ENCODE peak calls at places on chromosomes 2 and 18, in six cellular contexts. L is astrocyte of the spinal cord, G is cardiac muscle cell, V is colonic mucosa, E is right lobe of liver, B is sigmoid colon. P is an unnamed sample.

GRCh38 chr2:164826293-164827243 is 15.1 kb downstream of the COBLL1 start:
- DNase-seq in E (no peak), G (no peak), B (no peak), L (peak), V (peak), P (no peak)

GRCh38 chr2:208228481-208228880 is 26.4 kb downstream of the IDH1 start:
- DNase-seq in B (no peak), V (no peak), E (no peak), G (no peak), L (no peak), P (no peak)

GRCh38 chr2:211982162-211982561 is 556.4 kb downstream of the ERBB4 start:
- DNase-seq in G (no peak), E (no peak), L (peak), V (no peak), B (no peak), P (no peak)

GRCh38 chr2:134839649-134840048 is 1.2 kb downstream of the ACMSD start:
- DNase-seq in E (no peak), G (no peak), B (no peak), L (no peak), V (no peak), P (no peak)

GRCh38 chr2:12211326-12212170 is 465.1 kb downstream of the LPIN1 start:
- DNase-seq in L (no peak), B (no peak), G (no peak), V (no peak), E (no peak), P (no peak)

GRCh38 chr2:111665551-111666116 is 218.4 kb downstream of the ANAPC1 start:
- DNase-seq in B (no peak), G (no peak), V (peak), L (no peak), E (no peak), P (no peak)

GRCh38 chr2:71494523-71495155 is 41.3 kb downstream of the DYSF start:
- DNase-seq in V (no peak), E (no peak), L (no peak), G (no peak), B (no peak), P (no peak)

GRCh38 chr2:9303528-9304225 is 97.1 kb downstream of the ASAP2 start:
- DNase-seq in B (no peak), V (no peak), G (no peak), E (no peak), L (no peak), P (no peak)

GRCh38 chr18:48572402-48573126 is 33.7 kb downstream of the CTIF start:
- DNase-seq in G (no peak), L (no peak), B (no peak), V (no peak), E (peak), P (no peak)

GRCh38 chr2:36539631-36540030 is 58.3 kb downstream of the FEZ2 start:
- DNase-seq in V (no peak), L (no peak), G (no peak), E (no peak), B (no peak), P (no peak)

GRCh38 chr18:72672364-72673151 is 128.4 kb upstream of the CBLN2 start:
- DNase-seq in B (no peak), V (no peak), G (peak), L (peak), E (no peak), P (no peak)
- TF ChIP-seq CTCF in B (peak), V (peak), G (peak), L (peak), E (peak), P (peak)

GRCh38 chr2:185628985-185629384 is 109.6 kb upstream of the FSIP2 start:
- DNase-seq in E (no peak), B (no peak), G (no peak), V (peak), L (no peak), P (no peak)
- TF ChIP-seq CTCF in E (no peak), B (no peak), G (no peak), V (peak), L (no peak), P (no peak)

GRCh38 chr18:12836551-12836950 is 47.5 kb downstream of the PTPN2 start:
- DNase-seq in L (no peak), E (no peak), G (no peak), V (no peak), B (no peak), P (no peak)

GRCh38 chr18:12839526-12840196 is 44.4 kb downstream of the PTPN2 start:
- DNase-seq in G (no peak), L (peak), B (no peak), E (no peak), V (no peak), P (no peak)

GRCh38 chr18:12839057-12839525 is 44.9 kb downstream of the PTPN2 start:
- DNase-seq in G (no peak), L (no peak), V (no peak), B (no peak), E (no peak), P (no peak)

GRCh38 chr18:12837747-12838146 is 46.3 kb downstream of the PTPN2 start:
- DNase-seq in E (no peak), B (no peak), V (no peak), G (no peak), L (peak), P (no peak)

DNA sequence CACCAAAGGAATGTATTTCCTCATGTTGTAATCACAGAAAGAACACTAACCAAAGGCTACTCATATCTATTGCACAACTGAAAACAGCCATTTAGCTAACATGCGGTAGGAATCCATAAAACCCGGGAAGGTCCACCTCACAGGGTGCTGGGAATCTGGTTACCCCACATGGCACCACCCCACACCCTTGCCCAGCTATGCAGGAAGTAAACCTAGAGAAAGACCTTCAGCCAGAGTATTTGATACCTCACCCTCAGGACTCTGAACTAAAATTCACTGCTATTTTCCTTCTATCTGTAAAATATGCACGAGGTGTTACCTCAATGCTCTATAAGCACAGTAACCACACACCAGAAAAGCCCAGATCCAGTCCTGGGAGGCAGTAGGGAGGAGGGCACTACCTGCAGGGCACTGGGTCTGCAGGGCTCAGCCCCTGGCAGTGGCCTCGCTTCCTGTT is 45.8 kb downstream of the PTPN2 start:
- DNase-seq in E (peak), G (no peak), V (peak), L (peak), B (peak), P (peak)
- TF ChIP-seq CTCF in E (no peak), G (no peak), V (no peak), L (no peak), B (no peak), P (no peak)

GRCh38 chr18:14979875-14980274 is 231.9 kb downstream of the ANKRD30B start:
- DNase-seq in V (no peak), E (no peak), B (no peak), G (no peak), L (no peak), P (no peak)

GRCh38 chr18:14976736-14977430 is 228.9 kb downstream of the ANKRD30B start:
- DNase-seq in E (no peak), B (no peak), L (peak), G (no peak), V (no peak), P (no peak)

GRCh38 chr18:14975431-14975830 is 227.5 kb downstream of the ANKRD30B start:
- DNase-seq in B (no peak), L (no peak), E (no peak), V (no peak), G (no peak), P (no peak)

GRCh38 chr18:14978191-14978590 is 230.2 kb downstream of the ANKRD30B start:
- DNase-seq in B (no peak), V (no peak), E (no peak), L (no peak), G (no peak), P (no peak)

DNA sequence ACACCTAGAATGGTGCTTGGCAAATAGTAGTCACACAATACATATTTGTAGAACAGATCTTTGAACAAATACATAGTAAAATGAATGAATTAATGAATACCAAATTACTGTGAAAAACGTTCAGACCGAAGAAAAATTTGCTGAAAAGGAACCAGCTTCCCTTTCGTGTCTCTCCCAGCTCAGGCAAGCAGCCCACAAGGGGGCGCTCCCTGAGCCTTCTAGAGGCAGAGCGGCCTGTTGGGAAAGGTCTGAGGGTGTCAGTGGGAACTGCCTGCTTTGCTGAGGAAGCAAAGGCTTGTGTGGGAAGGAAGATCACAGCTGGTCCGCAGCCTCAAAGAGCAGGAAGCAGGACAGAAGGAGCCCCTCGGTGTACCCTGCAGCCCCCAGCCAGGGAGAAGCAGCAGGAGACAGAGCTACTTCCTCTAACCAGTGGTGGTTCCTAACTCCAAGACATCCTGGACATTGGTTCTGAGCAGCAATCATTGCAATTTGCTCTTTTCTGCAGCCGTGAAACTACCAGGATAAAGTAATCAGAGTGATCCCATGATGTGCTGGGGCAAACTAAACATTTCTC is 231.1 kb downstream of the ANKRD30B start:
- DNase-seq in B (no peak), V (peak), E (no peak), L (peak), G (peak), P (no peak)
- TF ChIP-seq CTCF in B (no peak), V (peak), E (peak), L (peak), G (no peak), P (no peak)

P was measured in natural killer cell.